ENCODE peak calls at places on chromosome 14, in ten cellular contexts. U, H, C, O, L, A, R, M, Q and D are unnamed samples.

GRCh38 chr14:52950410-52950897 is 396 bp downstream of the FERMT2 start:
- DNase-seq in L (peak), R (peak), U (peak), C (peak), H (peak), Q (peak), M (peak), A (no peak), O (peak), D (peak)

GRCh38 chr14:79856357-79856756 is 354.9 kb downstream of the DIO2 start:
- DNase-seq in A (peak), H (no peak), L (no peak), R (no peak), M (no peak), Q (no peak), C (no peak), U (peak), O (no peak), D (no peak)

GRCh38 chr14:50666772-50667490 is 1.2 kb downstream of the SAV1 start:
- DNase-seq in C (peak), Q (peak), M (peak), R (peak), L (peak), O (peak), U (peak), H (no peak), A (peak), D (peak)

GRCh38 chr14:21191809-21192446 is 36.1 kb upstream of the OR5AU1 start:
- DNase-seq in R (peak), M (peak), U (peak), H (peak), C (peak), Q (peak), L (peak), A (no peak), O (peak), D (peak)

GRCh38 chr14:103676881-103677675 is 38.2 kb downstream of the XRCC3 start:
- DNase-seq in R (no peak), U (no peak), L (no peak), O (peak), Q (no peak), A (no peak), H (no peak), M (peak), C (no peak), D (no peak)

GRCh38 chr14:25134184-25134583 is 84.2 kb upstream of the STXBP6 start:
- DNase-seq in C (no peak), R (no peak), M (no peak), Q (no peak), L (no peak), H (no peak), A (no peak), O (no peak), U (no peak), D (no peak)

GRCh38 chr14:99915305-99916090 is 122.3 kb downstream of the EML1 start:
- DNase-seq in L (no peak), O (no peak), C (no peak), R (no peak), U (no peak), M (no peak), A (no peak), Q (no peak), H (no peak), D (no peak)

GRCh38 chr14:103444837-103445524 is 59.8 kb downstream of the MARK3 start:
- DNase-seq in R (no peak), M (no peak), L (no peak), A (peak), Q (no peak), U (peak), O (no peak), C (peak), H (no peak), D (no peak)

GRCh38 chr14:52467515-52468266 is 84.6 kb downstream of the TXNDC16 start:
- DNase-seq in R (no peak), O (no peak), C (no peak), M (no peak), L (no peak), Q (no peak), H (no peak), U (no peak), A (no peak), D (peak)

GRCh38 chr14:32513571-32514009 is 184.5 kb downstream of the AKAP6 start:
- DNase-seq in Q (no peak), O (peak), A (peak), C (peak), U (peak), L (no peak), M (no peak), H (no peak), R (no peak), D (no peak)

GRCh38 chr14:79605863-79606262 is 605.4 kb downstream of the DIO2 start:
- DNase-seq in A (no peak), C (no peak), Q (no peak), U (no peak), L (no peak), O (no peak), R (peak), M (no peak), H (no peak), D (no peak)

GRCh38 chr14:51581017-51581881 is 70.5 kb upstream of the FRMD6 start:
- DNase-seq in Q (no peak), H (no peak), C (peak), M (no peak), O (peak), A (peak), R (no peak), L (no peak), U (peak), D (no peak)

GRCh38 chr14:61713724-61714437 is 18.6 kb downstream of the HIF1A start:
- DNase-seq in L (no peak), R (no peak), U (no peak), A (no peak), Q (no peak), M (no peak), H (no peak), C (no peak), O (no peak), D (no peak)

GRCh38 chr14:84458881-84459280 is 1071.1 kb upstream of the FLRT2 start:
- DNase-seq in H (no peak), O (no peak), C (no peak), M (no peak), U (no peak), L (no peak), Q (no peak), R (no peak), A (no peak), D (no peak)

GRCh38 chr14:39393289-39393688 is 38.9 kb downstream of the FBXO33 start:
- DNase-seq in Q (no peak), M (no peak), L (no peak), U (no peak), H (no peak), R (no peak), C (no peak), O (no peak), A (no peak), D (no peak)

GRCh38 chr14:101010835-101011234 is 107.3 kb upstream of the RTL1 start:
- DNase-seq in U (no peak), Q (no peak), O (no peak), A (no peak), R (no peak), C (no peak), L (no peak), M (no peak), H (no peak), D (no peak)

GRCh38 chr14:81565441-81566290 is 32.0 kb upstream of the SEL1L start:
- DNase-seq in M (peak), R (peak), L (no peak), O (peak), U (peak), Q (no peak), H (no peak), C (peak), A (peak), D (peak)

DNA sequence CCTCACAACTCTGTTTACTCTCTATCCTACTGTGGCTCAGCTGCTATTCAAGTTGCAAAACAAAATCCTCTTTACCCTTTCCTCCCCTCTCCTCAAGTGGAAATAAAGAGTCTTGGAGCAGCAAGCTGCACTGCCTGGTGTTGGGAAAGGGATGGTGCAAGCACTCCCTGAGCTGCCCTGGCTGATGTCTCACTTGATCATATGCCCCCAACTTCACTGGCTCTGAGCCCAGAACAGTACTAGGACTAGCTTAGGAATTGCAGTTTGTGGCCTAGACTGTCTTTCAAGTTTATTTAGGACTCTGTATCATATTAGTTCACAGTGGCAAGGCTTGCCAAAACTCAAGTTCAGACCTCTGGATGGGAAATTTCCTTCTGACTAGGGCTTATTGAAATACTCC is 1683.8 kb upstream of the SEL1L start:
- DNase-seq in L (peak), M (no peak), U (no peak), H (no peak), O (peak), Q (no peak), A (peak), C (peak), R (peak), D (no peak)
- TF ChIP-seq CTCF in L (no peak), M (no peak), U (no peak), H (no peak), O (no peak), Q (no peak), A (no peak), C (peak), R (peak), D (no peak)

DNA sequence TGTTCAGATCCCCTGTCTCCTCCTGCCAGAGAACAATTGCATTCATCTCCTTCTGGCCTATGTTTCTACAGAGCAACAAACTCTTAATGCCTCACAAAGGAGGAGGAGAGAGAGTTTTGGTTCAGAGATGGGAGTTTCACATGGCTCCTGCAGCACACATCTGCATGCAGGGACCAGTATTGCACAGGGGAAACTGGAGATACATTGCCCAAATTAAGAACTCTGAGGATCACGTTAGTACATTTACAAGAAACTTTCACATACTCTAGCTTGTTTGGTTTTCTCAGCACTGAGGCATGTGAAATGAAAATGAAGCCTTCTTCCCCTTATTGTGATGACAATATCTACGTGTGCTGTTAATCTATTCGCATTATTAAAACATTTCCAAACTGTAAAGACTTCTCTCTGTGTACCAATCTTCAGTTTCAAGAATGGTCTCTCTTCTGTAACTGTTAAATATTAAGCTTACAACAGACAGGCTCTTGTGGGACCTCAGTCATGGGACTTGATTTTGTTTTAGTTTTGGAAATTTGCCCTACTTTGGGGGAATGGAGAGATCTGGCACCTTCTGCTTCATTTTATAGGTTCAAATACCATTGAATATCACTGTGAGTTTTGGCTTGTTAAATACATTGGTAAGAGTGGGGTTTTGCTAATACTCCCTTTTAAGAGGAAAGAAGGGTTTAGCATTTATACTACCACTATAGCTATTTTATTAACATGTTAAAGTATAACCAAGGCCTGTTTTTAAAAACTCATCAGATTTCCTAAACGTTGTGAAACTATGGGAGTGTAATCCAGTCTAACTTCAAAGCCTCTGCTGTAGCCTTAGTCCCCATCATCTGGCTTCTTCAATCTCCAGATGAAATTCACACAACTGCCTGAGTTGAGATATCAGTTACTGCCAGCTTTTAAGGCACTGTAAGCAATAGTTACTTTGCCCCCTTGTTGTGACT is 124.9 kb downstream of the DAAM1 start:
- DNase-seq in A (no peak), R (no peak), H (no peak), Q (no peak), O (no peak), U (no peak), C (no peak), L (no peak), M (no peak), D (no peak)
- TF ChIP-seq CTCF in A (no peak), R (no peak), H (no peak), Q (no peak), O (no peak), U (no peak), C (no peak), L (no peak), M (no peak), D (no peak)

DNA sequence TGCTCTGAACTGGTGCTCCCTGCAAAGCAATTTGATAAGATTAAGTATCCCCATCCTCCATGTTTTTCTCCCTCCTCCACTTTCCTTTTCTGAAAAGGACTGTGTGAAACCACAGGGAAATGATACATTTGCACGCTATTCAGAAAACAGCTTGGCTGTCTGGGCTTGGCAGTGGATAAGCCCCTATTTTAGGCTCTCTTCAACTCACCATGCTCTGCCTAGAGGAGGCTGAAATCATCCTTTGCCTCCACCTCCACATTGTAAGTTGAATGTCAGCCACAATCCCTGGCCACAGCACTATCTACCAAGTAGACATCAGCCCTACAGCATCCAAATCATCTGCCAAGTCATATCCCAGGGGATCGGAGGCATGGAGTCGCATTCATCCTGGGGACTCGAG is 642.3 kb downstream of the RPS29 start:
- DNase-seq in A (no peak), Q (no peak), C (no peak), H (no peak), U (no peak), O (no peak), M (no peak), L (no peak), R (no peak), D (no peak)
- TF ChIP-seq CTCF in A (no peak), Q (no peak), C (no peak), H (no peak), U (no peak), O (no peak), M (no peak), L (no peak), R (no peak), D (no peak)

GRCh38 chr14:104799239-104799599 is 1.7 kb upstream of the ZBTB42 start:
- DNase-seq in M (no peak), R (no peak), C (no peak), Q (no peak), A (no peak), O (no peak), L (no peak), H (no peak), U (no peak), D (no peak)

GRCh38 chr14:104801284-104802119 is 601 bp downstream of the ZBTB42 start:
- DNase-seq in M (no peak), L (no peak), H (no peak), Q (no peak), O (no peak), A (no peak), U (no peak), R (no peak), C (no peak), D (no peak)

GRCh38 chr14:104800600-104801283 is at the start of gene ZBTB42:
- DNase-seq in M (peak), U (peak), C (peak), H (peak), Q (peak), A (peak), O (peak), L (peak), R (peak), D (peak)

GRCh38 chr14:104798300-104799238 is 2.3 kb upstream of the ZBTB42 start:
- DNase-seq in L (no peak), C (no peak), H (no peak), M (no peak), R (no peak), O (no peak), U (no peak), A (no peak), Q (no peak), D (no peak)

DNA sequence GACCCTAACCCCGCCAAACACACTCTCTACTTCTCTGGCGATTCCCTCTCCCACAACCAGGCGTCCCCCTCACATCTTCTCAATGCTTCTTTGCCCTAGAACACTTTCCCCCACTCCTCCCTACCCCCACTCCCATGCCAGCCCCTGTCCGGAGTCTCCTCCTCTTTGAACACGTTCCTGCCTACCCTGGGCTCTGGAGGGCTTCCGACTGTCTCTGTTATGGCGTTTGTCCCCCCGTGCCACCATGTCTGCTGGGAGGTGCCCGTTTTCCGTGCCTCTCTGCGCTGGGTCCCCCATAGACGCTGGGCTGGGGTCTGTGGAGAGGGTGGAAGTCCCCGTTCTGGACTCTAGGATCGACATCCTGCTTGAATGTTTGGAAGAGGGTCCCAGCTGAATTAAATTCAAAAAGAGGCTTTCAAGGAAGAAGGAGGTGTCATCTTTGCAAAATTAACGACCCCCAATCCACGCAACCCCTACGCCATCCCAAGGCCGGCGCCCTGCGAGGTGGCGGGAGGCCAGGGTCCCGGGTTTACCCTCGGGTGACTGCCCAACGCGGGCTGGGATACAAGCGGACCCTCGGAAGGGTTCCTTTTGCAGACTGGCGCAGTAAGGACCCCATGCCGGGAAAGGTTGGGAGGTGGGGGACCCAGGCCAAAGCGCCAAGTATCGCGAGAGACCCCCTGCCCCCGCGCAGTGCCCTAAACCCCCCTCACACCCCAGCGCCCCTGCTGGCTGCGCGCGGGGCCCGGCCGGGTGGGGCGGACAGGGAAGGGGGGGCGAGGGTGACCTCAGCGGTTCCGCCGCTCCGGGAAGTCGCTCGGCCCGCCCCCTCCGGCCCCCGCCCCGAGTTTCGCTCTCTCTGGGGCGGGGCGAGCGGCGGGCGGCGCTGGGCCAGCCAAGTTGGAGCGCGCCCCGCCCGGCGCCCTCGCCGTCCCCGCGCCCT is 973 bp upstream of the ZBTB42 start:
- DNase-seq in H (peak), Q (peak), R (peak), C (peak), M (peak), A (peak), L (peak), U (peak), O (no peak), D (peak)
- TF ChIP-seq CTCF in H (no peak), Q (peak), R (peak), C (peak), M (peak), A (peak), L (peak), U (peak), O (peak), D (peak)

DNA sequence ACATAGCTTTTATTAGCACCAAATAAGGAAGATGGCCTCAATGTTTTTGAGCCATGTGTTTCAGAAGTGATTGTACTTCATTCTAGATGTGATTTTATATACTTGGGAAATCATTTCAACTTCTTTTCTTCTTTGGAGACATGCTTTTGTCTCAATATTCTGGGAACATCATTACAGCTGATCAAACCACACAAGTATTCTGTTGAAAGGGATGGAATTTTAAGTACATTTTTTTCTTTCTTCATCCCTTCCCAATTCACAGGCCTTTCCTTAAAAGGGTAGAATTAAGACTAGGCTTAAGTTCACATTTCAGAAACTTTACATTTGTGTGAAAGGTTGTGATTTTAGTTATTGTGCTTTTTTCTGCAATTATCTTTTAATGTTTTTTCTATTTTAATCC is 66.5 kb downstream of the PAPOLA start:
- DNase-seq in M (no peak), Q (no peak), O (no peak), L (no peak), U (no peak), A (no peak), C (no peak), H (no peak), R (no peak), D (no peak)
- TF ChIP-seq CTCF in M (no peak), Q (no peak), O (no peak), L (no peak), U (no peak), A (no peak), C (no peak), H (no peak), R (no peak), D (no peak)

GRCh38 chr14:91169951-91170350 is 56.1 kb downstream of the DGLUCY start:
- DNase-seq in L (no peak), Q (no peak), C (no peak), M (no peak), A (no peak), U (no peak), R (no peak), H (no peak), O (no peak), D (no peak)
- TF ChIP-seq CTCF in L (no peak), Q (no peak), C (no peak), M (no peak), A (no peak), U (no peak), R (no peak), H (no peak), O (no peak), D (no peak)

DNA sequence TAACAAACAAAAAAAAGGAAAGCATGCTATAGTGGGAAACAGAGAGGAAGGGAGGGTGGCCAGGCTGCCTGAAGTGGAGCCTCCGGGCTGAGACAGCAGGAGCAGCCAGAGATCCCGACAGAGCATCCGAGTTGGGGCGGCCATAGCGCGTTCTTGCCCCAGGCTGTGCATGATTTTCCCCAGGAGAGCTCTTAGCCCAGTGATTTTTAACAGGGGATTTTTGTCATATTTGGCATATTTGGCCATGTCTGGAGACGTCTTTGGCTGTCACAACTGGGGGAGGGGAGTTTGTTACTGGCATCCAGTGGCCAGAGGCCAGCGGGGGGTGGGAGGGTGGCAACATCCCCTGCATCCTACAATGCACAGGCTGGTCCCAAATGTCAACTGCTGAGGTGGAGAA is 23.6 kb downstream of the BDKRB1 start:
- DNase-seq in R (no peak), L (no peak), M (no peak), Q (no peak), H (no peak), A (no peak), O (no peak), C (no peak), U (no peak), D (no peak)
- TF ChIP-seq CTCF in R (no peak), L (no peak), M (no peak), Q (no peak), H (no peak), A (no peak), O (no peak), C (no peak), U (no peak), D (no peak)